ENCODE peak calls at places on chromosomes 6 and 20, in four cellular contexts. V is HTR-8/SVneo, I is IMR-90, Z is cardiac muscle cell. N is an unnamed sample.

GRCh38 chr20:63058696-63059335 is 52.1 kb upstream of the BHLHE23 start:
- DNase-seq in Z (no peak), I (no peak), V (no peak), N (no peak)

GRCh38 chr20:826695-827323 is 6.7 kb upstream of the FAM110A start:
- DNase-seq in I (no peak), Z (no peak), V (no peak), N (no peak)

GRCh38 chr6:10414766-10415592 is at the start of gene TFAP2A:
- DNase-seq in V (peak), I (peak), Z (no peak), N (peak)

GRCh38 chr20:21378259-21378658 is 19.1 kb downstream of the NKX2-4 start:
- DNase-seq in V (no peak), Z (no peak), I (no peak), N (no peak)

GRCh38 chr20:57523782-57524181 is 1.2 kb downstream of the CTCFL start:
- DNase-seq in V (no peak), I (no peak), Z (no peak), N (no peak)

GRCh38 chr6:170107606-170108222 is 183.2 kb downstream of the DLL1 start:
- DNase-seq in I (no peak), Z (no peak), V (no peak), N (no peak)

GRCh38 chr20:57425150-57426013 is 34.2 kb downstream of the RBM38 start:
- DNase-seq in V (no peak), I (peak), Z (no peak), N (peak)

GRCh38 chr6:4901256-4902061 is 102.4 kb downstream of the RPP40 start:
- DNase-seq in V (no peak), Z (no peak), I (no peak), N (no peak)

GRCh38 chr20:50272413-50273120 is 81.9 kb downstream of the CEBPB start:
- DNase-seq in Z (no peak), I (no peak), V (no peak), N (no peak)

GRCh38 chr6:136404007-136404406 is 114.4 kb upstream of the BCLAF1 start:
- DNase-seq in I (no peak), V (no peak), Z (no peak), N (no peak)

GRCh38 chr20:25035924-25036323 is 22.0 kb downstream of the ACSS1 start:
- DNase-seq in V (no peak), I (no peak), Z (no peak), N (no peak)

GRCh38 chr6:11977738-11978137 is 34.4 kb upstream of the HIVEP1 start:
- DNase-seq in I (no peak), V (no peak), Z (no peak), N (no peak)

GRCh38 chr6:64732888-64733287 is 974.1 kb downstream of the EYS start:
- DNase-seq in V (no peak), Z (no peak), I (no peak), N (no peak)

GRCh38 chr6:42088101-42088591 is 37.8 kb downstream of the TAF8 start:
- DNase-seq in Z (no peak), I (peak), V (peak), N (peak)

GRCh38 chr6:108846628-108847027 is 1.6 kb upstream of the ARMC2 start:
- DNase-seq in Z (no peak), I (no peak), V (no peak), N (no peak)

N was measured in fibroblast of the aortic adventitia.